ENCODE peak calls at places on chromosomes 16 and 17, in five cellular contexts. Z is ecto neural progenitor cell, S is posterior vena cava, N is RWPE1, F is posterior cingulate gyrus. A is an unnamed sample.

GRCh38 chr17:72725432-72726068 is 366.9 kb downstream of the SLC39A11 start:
- DNase-seq in Z (peak), S (peak), N (peak), F (peak), A (no peak)

GRCh38 chr16:88287219-88287618 is 95.5 kb upstream of the ZNF469 start:
- DNase-seq in Z (no peak), S (no peak), N (no peak), F (no peak), A (peak)

GRCh38 chr17:76491271-76492184 is 9.7 kb downstream of the RHBDF2 start:
- DNase-seq in Z (no peak), S (no peak), N (no peak), F (no peak), A (no peak)

GRCh38 chr16:74480150-74481029 is 59.1 kb upstream of the CLEC18B start:
- DNase-seq in Z (no peak), S (no peak), N (peak), F (no peak), A (no peak)

GRCh38 chr17:38735161-38735997 is 5.2 kb downstream of the CISD3 start:
- DNase-seq in Z (peak), S (peak), N (peak), F (peak), A (no peak)

GRCh38 chr17:35577826-35578194 is 561 bp downstream of the PEX12 start:
- DNase-seq in Z (no peak), S (no peak), N (no peak), F (no peak), A (no peak)

GRCh38 chr17:63286254-63286653 is 159.9 kb downstream of the CYB561 start:
- DNase-seq in Z (no peak), S (no peak), N (no peak), F (no peak), A (no peak)

GRCh38 chr17:1111599-1112443 is 68.0 kb downstream of the ABR start:
- DNase-seq in Z (no peak), S (peak), N (no peak), F (no peak), A (no peak)

GRCh38 chr17:33014751-33015150 is 23.1 kb downstream of the SPACA3 start:
- DNase-seq in Z (no peak), S (no peak), N (no peak), F (no peak), A (no peak)

GRCh38 chr16:65274576-65274975 is 152.7 kb upstream of the CDH11 start:
- DNase-seq in Z (no peak), S (no peak), N (no peak), F (no peak), A (no peak)

GRCh38 chr17:75024686-75025397 is 12.4 kb downstream of the MRPL58 start:
- DNase-seq in Z (no peak), S (no peak), N (no peak), F (no peak), A (no peak)

GRCh38 chr17:47224971-47225370 is 15.8 kb downstream of the MYL4 start:
- DNase-seq in Z (no peak), S (no peak), N (no peak), F (no peak), A (no peak)

GRCh38 chr16:84841787-84842300 is 22.1 kb downstream of the CRISPLD2 start:
- DNase-seq in Z (peak), S (no peak), N (peak), F (no peak), A (no peak)

GRCh38 chr17:37131670-37132620 is 183.2 kb downstream of the AATF start:
- DNase-seq in Z (no peak), S (no peak), N (no peak), F (no peak), A (no peak)

GRCh38 chr16:17266606-17267313 is 204.0 kb downstream of the XYLT1 start:
- DNase-seq in Z (no peak), S (no peak), N (no peak), F (no peak), A (no peak)

A was measured in chondrocyte.